ENCODE peak calls at places on chromosomes 4 and X, in five cellular contexts. One of them, this sample, is unnamed.

GRCh38 chr4:17030543-17030942 is 132.1 kb upstream of the LDB2 start:
- DNase-seq in activated CD8-positive, alpha-beta memory T cell treated with anti-CD3 and anti-CD28 coated beads, Interleukin-2, amount 10 ng/mL, durations not matched to agents 7 days and 5 days: no peak
- DNase-seq in T-helper 9 cell: no peak
- DNase-seq in SW480: no peak
- DNase-seq in activated effector memory CD4-positive, alpha-beta T cell treated with Interleukin-2 at 50 U/mL for 16 hours: no peak
- DNase-seq in this sample: no peak

GRCh38 chr4:122616910-122617596 is 3.8 kb downstream of the IL21 start:
- DNase-seq in activated CD8-positive, alpha-beta memory T cell treated with anti-CD3 and anti-CD28 coated beads, Interleukin-2, amount 10 ng/mL, durations not matched to agents 7 days and 5 days: no peak
- DNase-seq in T-helper 9 cell: no peak
- DNase-seq in SW480: no peak
- DNase-seq in activated effector memory CD4-positive, alpha-beta T cell treated with Interleukin-2 at 50 U/mL for 16 hours: no peak
- DNase-seq in this sample: no peak

GRCh38 chr4:11428701-11429571 is at the start of gene HS3ST1:
- DNase-seq in activated CD8-positive, alpha-beta memory T cell treated with anti-CD3 and anti-CD28 coated beads, Interleukin-2, amount 10 ng/mL, durations not matched to agents 7 days and 5 days: peak; percentile 50
- DNase-seq in T-helper 9 cell: no peak
- DNase-seq in SW480: peak; percentile 82
- DNase-seq in activated effector memory CD4-positive, alpha-beta T cell treated with Interleukin-2 at 50 U/mL for 16 hours: no peak
- DNase-seq in this sample: no peak

GRCh38 chr4:68299492-68300457 is 50.1 kb downstream of the YTHDC1 start:
- DNase-seq in activated CD8-positive, alpha-beta memory T cell treated with anti-CD3 and anti-CD28 coated beads, Interleukin-2, amount 10 ng/mL, durations not matched to agents 7 days and 5 days: no peak
- DNase-seq in T-helper 9 cell: no peak
- DNase-seq in SW480: no peak
- DNase-seq in activated effector memory CD4-positive, alpha-beta T cell treated with Interleukin-2 at 50 U/mL for 16 hours: no peak
- DNase-seq in this sample: no peak

GRCh38 chr4:105714071-105714521 is 5.5 kb downstream of the GSTCD start:
- DNase-seq in activated CD8-positive, alpha-beta memory T cell treated with anti-CD3 and anti-CD28 coated beads, Interleukin-2, amount 10 ng/mL, durations not matched to agents 7 days and 5 days: no peak
- DNase-seq in T-helper 9 cell: no peak
- DNase-seq in SW480: no peak
- DNase-seq in activated effector memory CD4-positive, alpha-beta T cell treated with Interleukin-2 at 50 U/mL for 16 hours: no peak
- DNase-seq in this sample: no peak

GRCh38 chr4:11402192-11402591 is 26.5 kb downstream of the HS3ST1 start:
- DNase-seq in activated CD8-positive, alpha-beta memory T cell treated with anti-CD3 and anti-CD28 coated beads, Interleukin-2, amount 10 ng/mL, durations not matched to agents 7 days and 5 days: no peak
- DNase-seq in T-helper 9 cell: no peak
- DNase-seq in SW480: no peak
- DNase-seq in activated effector memory CD4-positive, alpha-beta T cell treated with Interleukin-2 at 50 U/mL for 16 hours: no peak
- DNase-seq in this sample: no peak

GRCh38 chr4:119564106-119564505 is 64.5 kb downstream of the PDE5A start:
- DNase-seq in activated CD8-positive, alpha-beta memory T cell treated with anti-CD3 and anti-CD28 coated beads, Interleukin-2, amount 10 ng/mL, durations not matched to agents 7 days and 5 days: no peak
- DNase-seq in T-helper 9 cell: no peak
- DNase-seq in SW480: no peak
- DNase-seq in activated effector memory CD4-positive, alpha-beta T cell treated with Interleukin-2 at 50 U/mL for 16 hours: no peak
- DNase-seq in this sample: no peak

GRCh38 chrX:100979881-100980607 is 10.5 kb downstream of the ARL13A start:
- DNase-seq in activated CD8-positive, alpha-beta memory T cell treated with anti-CD3 and anti-CD28 coated beads, Interleukin-2, amount 10 ng/mL, durations not matched to agents 7 days and 5 days: no peak
- DNase-seq in T-helper 9 cell: no peak
- DNase-seq in SW480: no peak
- DNase-seq in activated effector memory CD4-positive, alpha-beta T cell treated with Interleukin-2 at 50 U/mL for 16 hours: no peak
- DNase-seq in this sample: no peak

GRCh38 chr4:156784970-156785369 is 186.6 kb downstream of the PDGFC start:
- DNase-seq in activated CD8-positive, alpha-beta memory T cell treated with anti-CD3 and anti-CD28 coated beads, Interleukin-2, amount 10 ng/mL, durations not matched to agents 7 days and 5 days: no peak
- DNase-seq in T-helper 9 cell: no peak
- DNase-seq in SW480: no peak
- DNase-seq in activated effector memory CD4-positive, alpha-beta T cell treated with Interleukin-2 at 50 U/mL for 16 hours: no peak
- DNase-seq in this sample: no peak

GRCh38 chrX:16445166-16445752 is 204.7 kb upstream of the S100G start:
- DNase-seq in activated CD8-positive, alpha-beta memory T cell treated with anti-CD3 and anti-CD28 coated beads, Interleukin-2, amount 10 ng/mL, durations not matched to agents 7 days and 5 days: peak; percentile 44
- DNase-seq in T-helper 9 cell: peak; percentile 13
- DNase-seq in SW480: peak; percentile 41
- DNase-seq in activated effector memory CD4-positive, alpha-beta T cell treated with Interleukin-2 at 50 U/mL for 16 hours: peak; percentile 3
- DNase-seq in this sample: no peak

GRCh38 chr4:121693450-121693849 is 3.3 kb downstream of the ANXA5 start:
- DNase-seq in activated CD8-positive, alpha-beta memory T cell treated with anti-CD3 and anti-CD28 coated beads, Interleukin-2, amount 10 ng/mL, durations not matched to agents 7 days and 5 days: no peak
- DNase-seq in T-helper 9 cell: no peak
- DNase-seq in SW480: no peak
- DNase-seq in activated effector memory CD4-positive, alpha-beta T cell treated with Interleukin-2 at 50 U/mL for 16 hours: no peak
- DNase-seq in this sample: no peak

GRCh38 chrX:40111868-40112267 is 14.1 kb upstream of the BCOR start:
- DNase-seq in activated CD8-positive, alpha-beta memory T cell treated with anti-CD3 and anti-CD28 coated beads, Interleukin-2, amount 10 ng/mL, durations not matched to agents 7 days and 5 days: no peak
- DNase-seq in T-helper 9 cell: no peak
- DNase-seq in SW480: no peak
- DNase-seq in activated effector memory CD4-positive, alpha-beta T cell treated with Interleukin-2 at 50 U/mL for 16 hours: no peak
- DNase-seq in this sample: no peak

GRCh38 chrX:72349190-72349589 is 43.5 kb upstream of the CITED1 start:
- DNase-seq in activated CD8-positive, alpha-beta memory T cell treated with anti-CD3 and anti-CD28 coated beads, Interleukin-2, amount 10 ng/mL, durations not matched to agents 7 days and 5 days: peak; percentile 51
- DNase-seq in T-helper 9 cell: no peak
- DNase-seq in SW480: no peak
- DNase-seq in activated effector memory CD4-positive, alpha-beta T cell treated with Interleukin-2 at 50 U/mL for 16 hours: no peak
- DNase-seq in this sample: no peak

GRCh38 chr4:20022471-20022870 is 229.2 kb upstream of the SLIT2 start:
- DNase-seq in activated CD8-positive, alpha-beta memory T cell treated with anti-CD3 and anti-CD28 coated beads, Interleukin-2, amount 10 ng/mL, durations not matched to agents 7 days and 5 days: no peak
- DNase-seq in T-helper 9 cell: no peak
- DNase-seq in SW480: no peak
- DNase-seq in activated effector memory CD4-positive, alpha-beta T cell treated with Interleukin-2 at 50 U/mL for 16 hours: no peak
- DNase-seq in this sample: no peak

GRCh38 chrX:20265726-20266681 is 705 bp downstream of the RPS6KA3 start:
- DNase-seq in activated CD8-positive, alpha-beta memory T cell treated with anti-CD3 and anti-CD28 coated beads, Interleukin-2, amount 10 ng/mL, durations not matched to agents 7 days and 5 days: peak; percentile 52
- DNase-seq in T-helper 9 cell: peak; percentile 14
- DNase-seq in SW480: peak; percentile 30
- DNase-seq in activated effector memory CD4-positive, alpha-beta T cell treated with Interleukin-2 at 50 U/mL for 16 hours: no peak
- DNase-seq in this sample: no peak

GRCh38 chr4:38005637-38006036 is 45.4 kb downstream of the PTTG2 start:
- DNase-seq in activated CD8-positive, alpha-beta memory T cell treated with anti-CD3 and anti-CD28 coated beads, Interleukin-2, amount 10 ng/mL, durations not matched to agents 7 days and 5 days: no peak
- DNase-seq in T-helper 9 cell: no peak
- DNase-seq in SW480: no peak
- DNase-seq in activated effector memory CD4-positive, alpha-beta T cell treated with Interleukin-2 at 50 U/mL for 16 hours: no peak
- DNase-seq in this sample: no peak

GRCh38 chrX:148794350-148794749 is 293.9 kb downstream of the AFF2 start:
- DNase-seq in activated CD8-positive, alpha-beta memory T cell treated with anti-CD3 and anti-CD28 coated beads, Interleukin-2, amount 10 ng/mL, durations not matched to agents 7 days and 5 days: no peak
- DNase-seq in T-helper 9 cell: no peak
- DNase-seq in SW480: no peak
- DNase-seq in activated effector memory CD4-positive, alpha-beta T cell treated with Interleukin-2 at 50 U/mL for 16 hours: no peak
- DNase-seq in this sample: no peak

GRCh38 chrX:40581333-40581910 is 652 bp downstream of the ATP6AP2 start:
- DNase-seq in activated CD8-positive, alpha-beta memory T cell treated with anti-CD3 and anti-CD28 coated beads, Interleukin-2, amount 10 ng/mL, durations not matched to agents 7 days and 5 days: peak; percentile 40
- DNase-seq in T-helper 9 cell: peak; percentile 4
- DNase-seq in SW480: peak; percentile 6
- DNase-seq in activated effector memory CD4-positive, alpha-beta T cell treated with Interleukin-2 at 50 U/mL for 16 hours: peak; percentile 1
- DNase-seq in this sample: no peak

GRCh38 chrX:9438950-9439494 is 25.8 kb upstream of the TBL1X start:
- DNase-seq in activated CD8-positive, alpha-beta memory T cell treated with anti-CD3 and anti-CD28 coated beads, Interleukin-2, amount 10 ng/mL, durations not matched to agents 7 days and 5 days: no peak
- DNase-seq in T-helper 9 cell: no peak
- DNase-seq in SW480: no peak
- DNase-seq in activated effector memory CD4-positive, alpha-beta T cell treated with Interleukin-2 at 50 U/mL for 16 hours: no peak
- DNase-seq in this sample: no peak

GRCh38 chr4:39825741-39826231 is 127.8 kb downstream of the UBE2K start:
- DNase-seq in activated CD8-positive, alpha-beta memory T cell treated with anti-CD3 and anti-CD28 coated beads, Interleukin-2, amount 10 ng/mL, durations not matched to agents 7 days and 5 days: no peak
- DNase-seq in T-helper 9 cell: no peak
- DNase-seq in SW480: no peak
- DNase-seq in activated effector memory CD4-positive, alpha-beta T cell treated with Interleukin-2 at 50 U/mL for 16 hours: no peak
- DNase-seq in this sample: no peak

GRCh38 chrX:103215768-103216085 is 819 bp downstream of the BEX4 start:
- DNase-seq in activated CD8-positive, alpha-beta memory T cell treated with anti-CD3 and anti-CD28 coated beads, Interleukin-2, amount 10 ng/mL, durations not matched to agents 7 days and 5 days: no peak
- DNase-seq in T-helper 9 cell: no peak
- DNase-seq in SW480: no peak
- DNase-seq in activated effector memory CD4-positive, alpha-beta T cell treated with Interleukin-2 at 50 U/mL for 16 hours: no peak
- DNase-seq in this sample: no peak

GRCh38 chr4:138182838-138183426 is 59.2 kb downstream of the SLC7A11 start:
- DNase-seq in activated CD8-positive, alpha-beta memory T cell treated with anti-CD3 and anti-CD28 coated beads, Interleukin-2, amount 10 ng/mL, durations not matched to agents 7 days and 5 days: no peak
- DNase-seq in T-helper 9 cell: no peak
- DNase-seq in SW480: peak; percentile 18
- DNase-seq in activated effector memory CD4-positive, alpha-beta T cell treated with Interleukin-2 at 50 U/mL for 16 hours: no peak
- DNase-seq in this sample: peak; percentile 8

GRCh38 chrX:127038065-127038464 is 218.5 kb downstream of the PRR32 start:
- DNase-seq in activated CD8-positive, alpha-beta memory T cell treated with anti-CD3 and anti-CD28 coated beads, Interleukin-2, amount 10 ng/mL, durations not matched to agents 7 days and 5 days: no peak
- DNase-seq in T-helper 9 cell: no peak
- DNase-seq in SW480: no peak
- DNase-seq in activated effector memory CD4-positive, alpha-beta T cell treated with Interleukin-2 at 50 U/mL for 16 hours: no peak
- DNase-seq in this sample: no peak

GRCh38 chrX:123626962-123627361 is 105.9 kb downstream of the THOC2 start:
- DNase-seq in activated CD8-positive, alpha-beta memory T cell treated with anti-CD3 and anti-CD28 coated beads, Interleukin-2, amount 10 ng/mL, durations not matched to agents 7 days and 5 days: no peak
- DNase-seq in T-helper 9 cell: no peak
- DNase-seq in SW480: no peak
- DNase-seq in activated effector memory CD4-positive, alpha-beta T cell treated with Interleukin-2 at 50 U/mL for 16 hours: no peak
- DNase-seq in this sample: no peak

GRCh38 chr4:88439161-88439760 is 17.7 kb upstream of the HERC5 start:
- DNase-seq in activated CD8-positive, alpha-beta memory T cell treated with anti-CD3 and anti-CD28 coated beads, Interleukin-2, amount 10 ng/mL, durations not matched to agents 7 days and 5 days: no peak
- DNase-seq in T-helper 9 cell: no peak
- DNase-seq in SW480: no peak
- DNase-seq in activated effector memory CD4-positive, alpha-beta T cell treated with Interleukin-2 at 50 U/mL for 16 hours: no peak
- DNase-seq in this sample: no peak

GRCh38 chr4:97548186-97548585 is 595.1 kb downstream of the STPG2 start:
- DNase-seq in activated CD8-positive, alpha-beta memory T cell treated with anti-CD3 and anti-CD28 coated beads, Interleukin-2, amount 10 ng/mL, durations not matched to agents 7 days and 5 days: no peak
- DNase-seq in T-helper 9 cell: no peak
- DNase-seq in SW480: no peak
- DNase-seq in activated effector memory CD4-positive, alpha-beta T cell treated with Interleukin-2 at 50 U/mL for 16 hours: no peak
- DNase-seq in this sample: no peak

GRCh38 chr4:147096667-147097604 is 151.3 kb upstream of the TTC29 start:
- DNase-seq in activated CD8-positive, alpha-beta memory T cell treated with anti-CD3 and anti-CD28 coated beads, Interleukin-2, amount 10 ng/mL, durations not matched to agents 7 days and 5 days: no peak
- DNase-seq in T-helper 9 cell: no peak
- DNase-seq in SW480: peak; percentile 36
- DNase-seq in activated effector memory CD4-positive, alpha-beta T cell treated with Interleukin-2 at 50 U/mL for 16 hours: no peak
- DNase-seq in this sample: peak; percentile 20

GRCh38 chrX:126489141-126489540 is 63.5 kb downstream of the DCAF12L1 start:
- DNase-seq in activated CD8-positive, alpha-beta memory T cell treated with anti-CD3 and anti-CD28 coated beads, Interleukin-2, amount 10 ng/mL, durations not matched to agents 7 days and 5 days: no peak
- DNase-seq in T-helper 9 cell: no peak
- DNase-seq in SW480: no peak
- DNase-seq in activated effector memory CD4-positive, alpha-beta T cell treated with Interleukin-2 at 50 U/mL for 16 hours: no peak
- DNase-seq in this sample: no peak

GRCh38 chr4:6761540-6762243 is 20.8 kb upstream of the KIAA0232 start:
- DNase-seq in activated CD8-positive, alpha-beta memory T cell treated with anti-CD3 and anti-CD28 coated beads, Interleukin-2, amount 10 ng/mL, durations not matched to agents 7 days and 5 days: no peak
- DNase-seq in T-helper 9 cell: no peak
- DNase-seq in SW480: no peak
- DNase-seq in activated effector memory CD4-positive, alpha-beta T cell treated with Interleukin-2 at 50 U/mL for 16 hours: no peak
- DNase-seq in this sample: no peak

GRCh38 chr4:140789752-140790151 is 33.6 kb upstream of the TBC1D9 start:
- DNase-seq in activated CD8-positive, alpha-beta memory T cell treated with anti-CD3 and anti-CD28 coated beads, Interleukin-2, amount 10 ng/mL, durations not matched to agents 7 days and 5 days: no peak
- DNase-seq in T-helper 9 cell: no peak
- DNase-seq in SW480: no peak
- DNase-seq in activated effector memory CD4-positive, alpha-beta T cell treated with Interleukin-2 at 50 U/mL for 16 hours: no peak
- DNase-seq in this sample: no peak

GRCh38 chrX:135434258-135435138 is 12.8 kb downstream of the SMIM10L2A start:
- DNase-seq in activated CD8-positive, alpha-beta memory T cell treated with anti-CD3 and anti-CD28 coated beads, Interleukin-2, amount 10 ng/mL, durations not matched to agents 7 days and 5 days: no peak
- DNase-seq in T-helper 9 cell: no peak
- DNase-seq in SW480: no peak
- DNase-seq in activated effector memory CD4-positive, alpha-beta T cell treated with Interleukin-2 at 50 U/mL for 16 hours: no peak
- DNase-seq in this sample: no peak

GRCh38 chrX:7240929-7241328 is 93.0 kb upstream of the PUDP start:
- DNase-seq in activated CD8-positive, alpha-beta memory T cell treated with anti-CD3 and anti-CD28 coated beads, Interleukin-2, amount 10 ng/mL, durations not matched to agents 7 days and 5 days: no peak
- DNase-seq in T-helper 9 cell: no peak
- DNase-seq in SW480: no peak
- DNase-seq in activated effector memory CD4-positive, alpha-beta T cell treated with Interleukin-2 at 50 U/mL for 16 hours: no peak
- DNase-seq in this sample: no peak

GRCh38 chr4:154277164-154277563 is 214.4 kb downstream of the DCHS2 start:
- DNase-seq in activated CD8-positive, alpha-beta memory T cell treated with anti-CD3 and anti-CD28 coated beads, Interleukin-2, amount 10 ng/mL, durations not matched to agents 7 days and 5 days: no peak
- DNase-seq in T-helper 9 cell: no peak
- DNase-seq in SW480: peak; percentile 28
- DNase-seq in activated effector memory CD4-positive, alpha-beta T cell treated with Interleukin-2 at 50 U/mL for 16 hours: no peak
- DNase-seq in this sample: no peak

GRCh38 chr4:7003176-7003878 is 39.8 kb upstream of the TADA2B start:
- DNase-seq in activated CD8-positive, alpha-beta memory T cell treated with anti-CD3 and anti-CD28 coated beads, Interleukin-2, amount 10 ng/mL, durations not matched to agents 7 days and 5 days: no peak
- DNase-seq in T-helper 9 cell: no peak
- DNase-seq in SW480: no peak
- DNase-seq in activated effector memory CD4-positive, alpha-beta T cell treated with Interleukin-2 at 50 U/mL for 16 hours: no peak
- DNase-seq in this sample: no peak

This sample was measured in CMK.